ENCODE peak calls at places on chromosomes 16 and 17, in four cellular contexts. Z, P, I and U are unnamed samples.

GRCh38 chr16:50025544-50025931 is 513 bp downstream of the CNEP1R1 start:
- DNase-seq in Z (no peak), P (peak), I (no peak), U (peak)

GRCh38 chr17:51119415-51120356 is 982 bp downstream of the SPAG9 start:
- DNase-seq in Z (peak), P (peak), I (peak), U (peak)

GRCh38 chr16:20409398-20410152 is at the start of gene ACSM5:
- DNase-seq in Z (peak), P (no peak), I (no peak), U (no peak)

GRCh38 chr16:68041783-68042182 is 18.7 kb downstream of the DUS2 start:
- DNase-seq in Z (no peak), P (no peak), I (no peak), U (no peak)

GRCh38 chr16:85216522-85217375 is 104.5 kb upstream of the CIBAR2 start:
- DNase-seq in Z (no peak), P (peak), I (no peak), U (peak)

GRCh38 chr16:30340621-30341020 is 14.5 kb downstream of the CD2BP2 start:
- DNase-seq in Z (no peak), P (no peak), I (no peak), U (peak)

GRCh38 chr16:66247516-66248089 is 118.9 kb upstream of the CDH5 start:
- DNase-seq in Z (peak), P (no peak), I (no peak), U (peak)

GRCh38 chr17:75240394-75241142 is 20.8 kb downstream of the GGA3 start:
- DNase-seq in Z (no peak), P (peak), I (no peak), U (peak)

GRCh38 chr16:77782694-77783093 is 5.7 kb upstream of the VAT1L start:
- DNase-seq in Z (no peak), P (peak), I (no peak), U (no peak)

GRCh38 chr17:74643826-74644225 is 20.3 kb upstream of the CD300E start:
- DNase-seq in Z (no peak), P (no peak), I (no peak), U (no peak)

GRCh38 chr17:18996458-18996857 is 8.1 kb downstream of the FAM83G start:
- DNase-seq in Z (no peak), P (no peak), I (no peak), U (peak)

GRCh38 chr17:71163121-71163812 is 957.6 kb upstream of the SOX9 start:
- DNase-seq in Z (no peak), P (no peak), I (peak), U (peak)

GRCh38 chr16:53945996-53946395 is 242.0 kb downstream of the FTO start:
- DNase-seq in Z (no peak), P (peak), I (peak), U (peak)